ENCODE peak calls at places on chromosomes 7 and 10, in five cellular contexts. M is prostate gland, U is GM06990, P is left ventricle myocardium inferior, O is ovary. H is an unnamed sample.

GRCh38 chr10:128095753-128096469 is 30.3 kb downstream of the MKI67 start:
- DNase-seq in M (no peak), U (no peak), P (no peak), O (no peak), H (no peak)

GRCh38 chr7:129368389-129368986 is 65.7 kb upstream of the STRIP2 start:
- DNase-seq in M (no peak), U (peak; percentile 52), P (no peak), O (no peak), H (peak; percentile 45)

GRCh38 chr7:73823873-73824597 is 6.8 kb upstream of the CLDN4 start:
- DNase-seq in M (no peak), U (no peak), P (no peak), O (no peak), H (no peak)

GRCh38 chr7:90495241-90495640 is 25.8 kb downstream of the PTTG1IP2 start:
- DNase-seq in M (no peak), U (no peak), P (no peak), O (no peak), H (no peak)

GRCh38 chr7:42400961-42401360 is 164.0 kb upstream of the GLI3 start:
- DNase-seq in M (no peak), U (no peak), P (no peak), O (no peak), H (no peak)

GRCh38 chr10:102646610-102647432 is 2.5 kb downstream of the TRIM8 start:
- DNase-seq in M (peak; percentile 54), U (peak; percentile 61), P (no peak), O (peak; percentile 54), H (no peak)

GRCh38 chr10:76040107-76040829 is 608.8 kb downstream of the LRMDA start:
- DNase-seq in M (no peak), U (no peak), P (no peak), O (no peak), H (no peak)

GRCh38 chr10:112370424-112370819 is 3.5 kb upstream of the ACSL5 start:
- DNase-seq in M (no peak), U (no peak), P (no peak), O (no peak), H (no peak)

GRCh38 chr7:79524048-79524447 is 70.6 kb upstream of the MAGI2 start:
- DNase-seq in M (no peak), U (no peak), P (no peak), O (no peak), H (no peak)

GRCh38 chr7:929311-929711 is 25.2 kb downstream of the ADAP1 start:
- DNase-seq in M (no peak), U (no peak), P (no peak), O (peak; percentile 6), H (no peak)

GRCh38 chr10:126568809-126569208 is 101.7 kb downstream of the C10orf90 start:
- DNase-seq in M (no peak), U (no peak), P (no peak), O (no peak), H (no peak)

GRCh38 chr10:87700031-87700796 is 40.5 kb downstream of the PAPSS2 start:
- DNase-seq in M (no peak), U (no peak), P (no peak), O (no peak), H (no peak)

GRCh38 chr10:68135922-68136718 is 26.8 kb downstream of the MYPN start:
- DNase-seq in M (no peak), U (no peak), P (no peak), O (no peak), H (no peak)

GRCh38 chr10:122054046-122055025 is 65.4 kb downstream of the TACC2 start:
- DNase-seq in M (no peak), U (no peak), P (peak; percentile 58), O (peak; percentile 64), H (no peak)

GRCh38 chr10:127797339-127797738 is 60.4 kb downstream of the FOXI2 start:
- DNase-seq in M (no peak), U (no peak), P (no peak), O (no peak), H (peak; percentile 10)

GRCh38 chr10:88385601-88386203 is 197.4 kb downstream of the RNLS start:
- DNase-seq in M (peak; percentile 17), U (peak; percentile 83), P (no peak), O (peak; percentile 16), H (peak; percentile 49)

GRCh38 chr7:43790006-43790405 is 31.5 kb downstream of the BLVRA start:
- DNase-seq in M (no peak), U (no peak), P (no peak), O (no peak), H (no peak)

GRCh38 chr7:157625973-157626790 is 289.4 kb downstream of the DNAJB6 start:
- DNase-seq in M (no peak), U (no peak), P (no peak), O (no peak), H (no peak)

GRCh38 chr7:38801786-38802185 is 107.2 kb downstream of the VPS41 start:
- DNase-seq in M (no peak), U (no peak), P (no peak), O (no peak), H (no peak)

GRCh38 chr10:17074548-17074860 is 55.1 kb downstream of the CUBN start:
- DNase-seq in M (no peak), U (no peak), P (no peak), O (no peak), H (no peak)

GRCh38 chr7:158356454-158356853 is 231.2 kb downstream of the PTPRN2 start:
- DNase-seq in M (no peak), U (no peak), P (no peak), O (no peak), H (no peak)

GRCh38 chr10:114376523-114376922 is 27.8 kb downstream of the AFAP1L2 start:
- DNase-seq in M (no peak), U (no peak), P (no peak), O (no peak), H (no peak)

DNA sequence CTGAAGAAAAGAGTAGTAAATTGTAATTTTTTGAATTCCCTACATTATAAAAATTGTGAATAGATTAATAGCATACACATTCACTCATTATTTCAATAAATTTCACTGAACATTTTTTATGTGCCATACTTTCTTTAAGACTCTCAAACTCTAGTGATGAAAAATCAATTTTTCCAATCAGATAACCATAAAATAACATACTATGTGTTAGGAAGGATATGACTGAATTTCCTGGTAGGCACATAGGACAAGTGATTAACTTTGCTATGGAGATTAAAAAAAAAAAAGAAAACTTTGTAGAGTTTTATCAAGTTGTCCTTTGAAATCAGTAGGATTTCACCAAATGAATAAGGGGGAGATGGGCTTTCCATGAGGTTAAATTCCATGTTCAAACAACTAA is 1597.3 kb upstream of the LRRTM3 start:
- DNase-seq in M (no peak), U (no peak), P (no peak), O (no peak), H (no peak)
- TF ChIP-seq CTCF in M (no peak), U (no peak), P (no peak), O (no peak), H (no peak)

GRCh38 chr10:80457554-80458262 is 3.6 kb downstream of the TSPAN14 start:
- DNase-seq in M (no peak), U (no peak), P (no peak), O (no peak), H (no peak)
- TF ChIP-seq CTCF in M (no peak), U (no peak), P (no peak), O (no peak), H (no peak)

GRCh38 chr7:130998993-130999602 is 265.1 kb upstream of the KLF14 start:
- DNase-seq in M (no peak), U (no peak), P (no peak), O (no peak), H (no peak)
- TF ChIP-seq CTCF in M (no peak), U (no peak), P (no peak), O (no peak), H (no peak)

DNA sequence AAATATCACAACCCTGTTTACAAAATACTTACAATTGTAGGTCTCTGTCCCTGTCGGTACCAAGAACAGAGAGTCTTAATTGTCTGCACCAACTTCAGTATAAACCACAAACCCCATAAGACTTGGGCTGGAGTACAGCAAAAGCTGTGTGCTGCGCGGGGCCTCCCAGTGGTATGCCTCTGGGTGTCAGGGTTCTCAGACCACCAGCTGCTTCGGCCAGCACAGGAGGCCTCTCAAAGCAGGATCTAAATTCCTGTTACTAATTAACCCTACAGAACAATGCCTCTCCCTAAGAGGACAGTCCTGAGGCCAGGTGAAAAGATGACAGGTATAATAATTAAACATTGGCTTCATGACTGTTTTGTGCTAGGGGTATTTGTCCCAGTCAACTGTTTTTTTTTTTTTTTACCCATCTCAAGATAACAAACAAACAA is 957 bp upstream of the SVIL start:
- DNase-seq in M (no peak), U (no peak), P (no peak), O (no peak), H (no peak)
- TF ChIP-seq CTCF in M (no peak), U (no peak), P (no peak), O (no peak), H (no peak)

GRCh38 chr7:30983042-30983913 is 19.5 kb downstream of the GHRHR start:
- DNase-seq in M (peak; percentile 73), U (peak; percentile 42), P (peak; percentile 83), O (peak; percentile 86), H (peak; percentile 83)
- TF ChIP-seq CTCF in M (peak; percentile 80), U (peak; percentile 94), P (peak; percentile 96), O (peak; percentile 80), H (peak; percentile 94)

DNA sequence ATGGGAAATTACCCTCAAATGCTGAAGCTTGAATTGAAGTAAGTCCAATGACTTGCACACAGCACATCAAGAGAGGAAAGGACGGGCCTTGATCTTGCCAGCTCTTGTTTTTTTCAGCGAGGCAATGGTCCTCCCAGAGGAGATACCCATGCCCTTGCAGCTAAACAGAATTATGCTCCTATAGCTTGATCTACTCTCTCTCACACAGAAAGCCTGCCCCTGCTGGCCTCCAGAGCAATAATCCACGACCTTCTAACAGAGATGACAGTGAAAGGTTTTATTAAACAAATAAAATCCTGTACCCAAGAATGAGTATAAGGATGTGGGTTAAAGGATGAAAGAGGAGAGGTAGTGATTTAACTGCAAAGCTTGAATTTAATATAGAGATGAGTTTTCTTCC is 268.0 kb downstream of the ADRA2A start:
- DNase-seq in M (no peak), U (no peak), P (no peak), O (no peak), H (no peak)
- TF ChIP-seq CTCF in M (no peak), U (peak; percentile 63), P (peak; percentile 36), O (no peak), H (no peak)